ENCODE peak calls at places on chromosomes 16 and 17, in seven cellular contexts. F, R, B, Q, P, N and H are unnamed samples.

GRCh38 chr17:17191961-17192381 is 14.2 kb downstream of the PLD6 start:
- DNase-seq in F (no peak), R (no peak), B (no peak), Q (peak), P (no peak), N (no peak), H (no peak)

GRCh38 chr16:52077656-52078055 is 469.3 kb downstream of the TOX3 start:
- DNase-seq in F (no peak), R (no peak), B (no peak), Q (no peak), P (no peak), N (no peak), H (no peak)

GRCh38 chr16:25210758-25211157 is 6.0 kb upstream of the AQP8 start:
- DNase-seq in F (no peak), R (no peak), B (no peak), Q (peak), P (no peak), N (peak), H (no peak)

GRCh38 chr17:47252209-47252608 is 1.4 kb upstream of the ITGB3 start:
- DNase-seq in F (no peak), R (no peak), B (no peak), Q (no peak), P (no peak), N (peak), H (no peak)

GRCh38 chr17:48432820-48433775 is 3.1 kb upstream of the SKAP1 start:
- DNase-seq in F (no peak), R (no peak), B (no peak), Q (no peak), P (no peak), N (no peak), H (no peak)

GRCh38 chr17:41329279-41329925 is 13.9 kb upstream of the KRTAP17-1 start:
- DNase-seq in F (no peak), R (peak), B (no peak), Q (peak), P (no peak), N (peak), H (peak)

GRCh38 chr16:13378151-13378550 is 476.8 kb downstream of the SHISA9 start:
- DNase-seq in F (no peak), R (no peak), B (no peak), Q (no peak), P (no peak), N (peak), H (peak)

GRCh38 chr17:66523378-66524174 is 221.2 kb downstream of the PRKCA start:
- DNase-seq in F (no peak), R (no peak), B (no peak), Q (peak), P (no peak), N (peak), H (no peak)

GRCh38 chr17:14922421-14922820 is 342.7 kb downstream of the PMP22 start:
- DNase-seq in F (no peak), R (no peak), B (no peak), Q (no peak), P (no peak), N (peak), H (peak)

GRCh38 chr16:66561381-66562080 is 4.7 kb upstream of the CMTM1 start:
- DNase-seq in F (no peak), R (no peak), B (no peak), Q (no peak), P (no peak), N (no peak), H (no peak)

GRCh38 chr17:6551909-6552768 is 4.2 kb downstream of the PITPNM3 start:
- DNase-seq in F (no peak), R (no peak), B (no peak), Q (no peak), P (no peak), N (no peak), H (no peak)

GRCh38 chr16:17803625-17804410 is 333.1 kb upstream of the XYLT1 start:
- DNase-seq in F (no peak), R (no peak), B (no peak), Q (peak), P (no peak), N (peak), H (peak)

GRCh38 chr16:58226790-58227189 is 28.9 kb upstream of the CSNK2A2 start:
- DNase-seq in F (no peak), R (no peak), B (no peak), Q (no peak), P (no peak), N (no peak), H (no peak)

GRCh38 chr16:53071748-53072301 is 17.0 kb downstream of the CHD9 start:
- DNase-seq in F (peak), R (no peak), B (no peak), Q (no peak), P (peak), N (peak), H (no peak)

GRCh38 chr16:67227567-67227921 is 614 bp downstream of the TMEM208 start:
- DNase-seq in F (no peak), R (no peak), B (no peak), Q (no peak), P (no peak), N (no peak), H (no peak)

GRCh38 chr17:10789694-10790271 is 14.1 kb downstream of the TMEM238L start:
- DNase-seq in F (no peak), R (no peak), B (no peak), Q (no peak), P (no peak), N (no peak), H (no peak)

GRCh38 chr17:49469831-49470568 is 25.1 kb upstream of the NGFR start:
- DNase-seq in F (peak), R (no peak), B (no peak), Q (no peak), P (no peak), N (no peak), H (no peak)

GRCh38 chr16:15055141-15056053 is 477 bp downstream of the NTAN1 start:
- DNase-seq in F (no peak), R (no peak), B (peak), Q (peak), P (no peak), N (peak), H (peak)

GRCh38 chr17:81251091-81251942 is 12.2 kb downstream of the NDUFAF8 start:
- DNase-seq in F (peak), R (no peak), B (no peak), Q (no peak), P (no peak), N (no peak), H (no peak)

GRCh38 chr17:72187544-72187943 is 66.7 kb downstream of the SOX9 start:
- DNase-seq in F (peak), R (no peak), B (no peak), Q (peak), P (no peak), N (no peak), H (no peak)

GRCh38 chr17:80948961-80949450 is 42.6 kb upstream of the CHMP6 start:
- DNase-seq in F (no peak), R (no peak), B (no peak), Q (no peak), P (peak), N (no peak), H (no peak)

GRCh38 chr17:9090641-9091096 is 69.4 kb downstream of the NTN1 start:
- DNase-seq in F (no peak), R (no peak), B (no peak), Q (no peak), P (no peak), N (no peak), H (no peak)

DNA sequence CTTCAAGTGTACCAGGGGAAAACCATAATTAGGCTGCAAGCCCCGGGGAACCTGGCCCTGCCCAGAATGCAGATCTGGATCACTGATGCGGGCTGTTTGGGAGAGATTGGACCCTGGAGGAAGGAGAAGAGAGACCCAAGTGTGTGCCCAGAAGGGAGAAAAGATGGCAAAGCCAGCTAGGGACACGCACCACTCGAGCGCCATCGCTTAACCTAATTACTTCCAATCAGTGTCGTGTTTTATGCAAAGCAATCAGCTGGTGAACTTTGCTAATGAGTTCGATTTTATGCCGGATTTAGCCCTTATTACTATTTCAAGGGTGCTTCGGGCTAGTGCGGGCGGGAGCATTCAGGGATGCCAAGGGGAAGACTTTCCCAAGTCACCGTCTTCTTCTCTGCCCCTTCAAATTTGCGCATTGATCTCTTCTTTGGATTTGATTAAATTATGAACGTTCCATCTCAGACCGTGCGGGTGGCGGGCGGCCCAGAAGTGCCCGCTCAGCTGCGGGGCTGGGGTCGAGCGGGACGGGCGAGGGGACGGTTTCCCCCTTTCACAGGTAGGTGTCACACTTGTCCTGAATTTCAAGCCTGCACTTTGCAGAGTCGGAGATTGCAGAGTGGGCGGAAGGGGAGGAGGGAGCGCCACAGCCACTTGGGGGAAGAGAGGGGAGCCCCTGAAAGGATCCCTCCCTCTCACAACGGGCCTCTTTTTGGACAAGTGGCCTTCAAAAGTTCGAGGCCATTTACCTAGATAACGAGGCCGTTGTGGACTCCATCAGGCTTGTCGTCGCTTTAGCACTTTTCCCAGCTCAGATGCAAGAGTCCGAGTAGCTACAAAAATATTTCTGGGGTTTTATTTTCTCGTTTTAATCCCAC is 4.1 kb downstream of the IRX5 start:
- DNase-seq in F (no peak), R (no peak), B (no peak), Q (no peak), P (no peak), N (peak), H (peak)
- TF ChIP-seq CTCF in F (peak), R (no peak), B (no peak), Q (no peak), P (no peak), N (no peak), H (peak)

GRCh38 chr16:46801428-46802049 is 29.4 kb downstream of the C16orf87 start:
- DNase-seq in F (no peak), R (no peak), B (no peak), Q (peak), P (no peak), N (peak), H (peak)
- TF ChIP-seq CTCF in F (peak), R (peak), B (peak), Q (peak), P (peak), N (peak), H (peak)

DNA sequence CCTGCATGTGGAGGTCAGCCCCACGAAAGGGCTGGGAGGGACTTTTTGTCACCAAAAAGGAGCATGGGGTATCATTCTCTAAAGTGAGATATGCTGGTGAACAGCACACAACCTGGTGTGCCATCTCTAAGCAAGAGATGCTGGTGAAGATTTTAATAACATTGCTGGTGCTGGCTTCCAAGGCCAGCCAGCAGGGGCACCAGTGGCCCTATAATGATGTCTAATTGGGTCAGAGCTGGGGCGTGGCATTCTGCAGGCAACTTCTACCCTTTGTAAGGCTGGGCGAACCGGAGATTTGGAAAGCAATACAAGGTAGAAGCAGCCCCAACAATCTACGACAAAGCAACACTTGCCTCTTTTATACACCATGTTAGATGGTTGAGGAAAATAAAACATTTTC is 16.8 kb downstream of the SDR42E1 start:
- DNase-seq in F (no peak), R (no peak), B (no peak), Q (no peak), P (no peak), N (no peak), H (no peak)
- TF ChIP-seq CTCF in F (no peak), R (peak), B (no peak), Q (no peak), P (no peak), N (no peak), H (peak)

DNA sequence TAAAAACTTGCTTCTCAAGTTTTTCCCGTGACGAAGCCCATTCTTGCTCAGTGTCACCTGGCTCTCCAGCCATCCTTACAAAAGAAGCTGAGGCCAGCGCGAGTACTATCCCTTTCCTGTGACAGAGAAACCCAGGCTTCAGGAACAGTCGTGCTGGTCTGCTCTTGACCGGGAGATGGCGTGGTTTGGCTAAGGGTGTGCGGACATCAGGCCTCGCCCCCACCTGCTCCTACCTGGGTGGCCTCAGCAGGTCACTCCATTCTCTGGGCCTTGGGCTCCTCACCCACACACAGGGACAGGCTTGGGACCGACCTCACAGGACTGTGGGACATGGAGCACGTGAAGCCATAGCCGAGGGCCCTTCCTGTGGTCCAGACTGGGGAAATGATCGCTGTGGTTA is 75.2 kb upstream of the CIBAR2 start:
- DNase-seq in F (no peak), R (no peak), B (no peak), Q (no peak), P (no peak), N (no peak), H (no peak)
- TF ChIP-seq CTCF in F (no peak), R (no peak), B (no peak), Q (no peak), P (no peak), N (no peak), H (no peak)

GRCh38 chr17:77644981-77645380 is 313.5 kb upstream of the TNRC6C start:
- DNase-seq in F (no peak), R (no peak), B (peak), Q (no peak), P (no peak), N (no peak), H (no peak)
- TF ChIP-seq CTCF in F (no peak), R (peak), B (peak), Q (no peak), P (no peak), N (no peak), H (no peak)

GRCh38 chr17:35917519-35918213 is 12.9 kb downstream of the RDM1 start:
- DNase-seq in F (no peak), R (no peak), B (no peak), Q (no peak), P (no peak), N (no peak), H (no peak)
- TF ChIP-seq CTCF in F (no peak), R (no peak), B (no peak), Q (no peak), P (no peak), N (no peak), H (no peak)